ENCODE peak calls at places on chromosomes 16 and 17, in eight cellular contexts. L, R, E, A, M, S, C and H are unnamed samples.

GRCh38 chr17:17915183-17915582 is 57.0 kb downstream of the TOM1L2 start:
- DNase-seq in L (no peak), R (no peak), E (no peak), A (no peak), M (no peak), S (no peak), C (no peak), H (no peak)

GRCh38 chr17:40121886-40122465 is at the start of gene MSL1:
- DNase-seq in L (peak), R (peak), E (peak), A (peak), M (peak), S (peak), C (peak), H (peak)

GRCh38 chr16:11410382-11411058 is 65.3 kb downstream of the RMI2 start:
- DNase-seq in L (no peak), R (no peak), E (peak), A (no peak), M (no peak), S (no peak), C (no peak), H (no peak)

GRCh38 chr17:68775338-68775737 is 174.2 kb upstream of the FAM20A start:
- DNase-seq in L (no peak), R (no peak), E (no peak), A (no peak), M (no peak), S (no peak), C (no peak), H (no peak)

GRCh38 chr17:75011788-75012319 is 616 bp upstream of the MRPL58 start:
- DNase-seq in L (peak), R (no peak), E (peak), A (peak), M (peak), S (no peak), C (no peak), H (no peak)

GRCh38 chr17:14121952-14122351 is 52.6 kb downstream of the COX10 start:
- DNase-seq in L (no peak), R (no peak), E (no peak), A (no peak), M (no peak), S (no peak), C (no peak), H (no peak)

GRCh38 chr16:88694221-88695087 is 8.1 kb upstream of the SNAI3 start:
- DNase-seq in L (peak), R (no peak), E (no peak), A (no peak), M (no peak), S (no peak), C (no peak), H (no peak)

GRCh38 chr16:50534091-50534490 is 14.1 kb upstream of the NKD1 start:
- DNase-seq in L (no peak), R (no peak), E (no peak), A (no peak), M (no peak), S (no peak), C (no peak), H (no peak)

GRCh38 chr17:19381361-19381740 is 3.1 kb downstream of the MAPK7 start:
- DNase-seq in L (no peak), R (no peak), E (peak), A (no peak), M (no peak), S (no peak), C (no peak), H (no peak)